ENCODE peak calls at places on chromosomes 2 and 18, in five cellular contexts. One of them, this sample, is unnamed.

GRCh38 chr2:8522682-8523081 is 159.2 kb upstream of the ID2 start:
- DNase-seq in HL-60: no peak
- DNase-seq in progenitor cell of endocrine pancreas: no peak
- DNase-seq in HT1080: no peak
- DNase-seq in Calu3: no peak
- DNase-seq in this sample: no peak

GRCh38 chr2:207529330-207530159 is at the start of gene CREB1:
- DNase-seq in HL-60: peak
- DNase-seq in progenitor cell of endocrine pancreas: peak
- DNase-seq in HT1080: peak
- DNase-seq in Calu3: peak
- DNase-seq in this sample: peak

GRCh38 chr2:38750011-38750792 is 959 bp downstream of the SRSF7 start:
- DNase-seq in HL-60: peak
- DNase-seq in progenitor cell of endocrine pancreas: peak
- DNase-seq in HT1080: no peak
- DNase-seq in Calu3: peak
- DNase-seq in this sample: peak

GRCh38 chr2:180539541-180539940 is 440.9 kb upstream of the UBE2E3 start:
- DNase-seq in HL-60: peak
- DNase-seq in progenitor cell of endocrine pancreas: no peak
- DNase-seq in HT1080: no peak
- DNase-seq in Calu3: no peak
- DNase-seq in this sample: no peak

GRCh38 chr2:144454466-144455287 is 65.2 kb downstream of the ZEB2 start:
- DNase-seq in HL-60: no peak
- DNase-seq in progenitor cell of endocrine pancreas: no peak
- DNase-seq in HT1080: no peak
- DNase-seq in Calu3: no peak
- DNase-seq in this sample: no peak

GRCh38 chr2:97951155-97951670 is 44.5 kb downstream of the TMEM131 start:
- DNase-seq in HL-60: no peak
- DNase-seq in progenitor cell of endocrine pancreas: no peak
- DNase-seq in HT1080: peak
- DNase-seq in Calu3: no peak
- DNase-seq in this sample: peak

GRCh38 chr2:188607501-188607900 is 315.8 kb downstream of the GULP1 start:
- DNase-seq in HL-60: no peak
- DNase-seq in progenitor cell of endocrine pancreas: no peak
- DNase-seq in HT1080: no peak
- DNase-seq in Calu3: no peak
- DNase-seq in this sample: peak

GRCh38 chr2:18077211-18077610 is 198.7 kb downstream of the KCNS3 start:
- DNase-seq in HL-60: no peak
- DNase-seq in progenitor cell of endocrine pancreas: no peak
- DNase-seq in HT1080: no peak
- DNase-seq in Calu3: no peak
- DNase-seq in this sample: peak

GRCh38 chr2:127651987-127652550 is 6.1 kb downstream of the GPR17 start:
- DNase-seq in HL-60: peak
- DNase-seq in progenitor cell of endocrine pancreas: no peak
- DNase-seq in HT1080: no peak
- DNase-seq in Calu3: no peak
- DNase-seq in this sample: peak

GRCh38 chr2:158488442-158489216 is 31.9 kb downstream of the PKP4 start:
- DNase-seq in HL-60: no peak
- DNase-seq in progenitor cell of endocrine pancreas: no peak
- DNase-seq in HT1080: no peak
- DNase-seq in Calu3: no peak
- DNase-seq in this sample: no peak

GRCh38 chr2:169509230-169509917 is at the start of gene KLHL41:
- DNase-seq in HL-60: no peak
- DNase-seq in progenitor cell of endocrine pancreas: no peak
- DNase-seq in HT1080: no peak
- DNase-seq in Calu3: no peak
- DNase-seq in this sample: no peak

GRCh38 chr18:54776282-54776977 is 51.8 kb upstream of the RAB27B start:
- DNase-seq in HL-60: no peak
- DNase-seq in progenitor cell of endocrine pancreas: no peak
- DNase-seq in HT1080: peak
- DNase-seq in Calu3: peak
- DNase-seq in this sample: peak

GRCh38 chr18:9449987-9450386 is 25.3 kb upstream of the RALBP1 start:
- DNase-seq in HL-60: no peak
- DNase-seq in progenitor cell of endocrine pancreas: no peak
- DNase-seq in HT1080: no peak
- DNase-seq in Calu3: no peak
- DNase-seq in this sample: no peak

GRCh38 chr18:58591286-58591685 is 37.6 kb downstream of the ALPK2 start:
- DNase-seq in HL-60: no peak
- DNase-seq in progenitor cell of endocrine pancreas: no peak
- DNase-seq in HT1080: no peak
- DNase-seq in Calu3: no peak
- DNase-seq in this sample: no peak

GRCh38 chr18:76610933-76611749 is 116.1 kb upstream of the ZNF516 start:
- DNase-seq in HL-60: no peak
- DNase-seq in progenitor cell of endocrine pancreas: no peak
- DNase-seq in HT1080: no peak
- DNase-seq in Calu3: no peak
- DNase-seq in this sample: no peak

GRCh38 chr2:15142069-15142689 is 419.0 kb downstream of the NBAS start:
- DNase-seq in HL-60: peak
- DNase-seq in progenitor cell of endocrine pancreas: no peak
- DNase-seq in HT1080: peak
- DNase-seq in Calu3: no peak
- DNase-seq in this sample: peak

GRCh38 chr2:144453039-144453336 is 66.9 kb downstream of the ZEB2 start:
- DNase-seq in HL-60: no peak
- DNase-seq in progenitor cell of endocrine pancreas: no peak
- DNase-seq in HT1080: no peak
- DNase-seq in Calu3: no peak
- DNase-seq in this sample: no peak

GRCh38 chr2:230660294-230661060 is 52.2 kb upstream of the CAB39 start:
- DNase-seq in HL-60: peak
- DNase-seq in progenitor cell of endocrine pancreas: no peak
- DNase-seq in HT1080: no peak
- DNase-seq in Calu3: no peak
- DNase-seq in this sample: no peak

GRCh38 chr18:36179562-36180334 is 7.5 kb upstream of the MOCOS start:
- DNase-seq in HL-60: peak
- DNase-seq in progenitor cell of endocrine pancreas: no peak
- DNase-seq in HT1080: peak
- DNase-seq in Calu3: peak
- DNase-seq in this sample: peak

GRCh38 chr2:197163755-197164753 is 146.5 kb downstream of the ANKRD44 start:
- DNase-seq in HL-60: no peak
- DNase-seq in progenitor cell of endocrine pancreas: peak
- DNase-seq in HT1080: no peak
- DNase-seq in Calu3: no peak
- DNase-seq in this sample: no peak

GRCh38 chr18:26480897-26481795 is 67.2 kb downstream of the KCTD1 start:
- DNase-seq in HL-60: no peak
- DNase-seq in progenitor cell of endocrine pancreas: no peak
- DNase-seq in HT1080: peak
- DNase-seq in Calu3: peak
- DNase-seq in this sample: peak

GRCh38 chr2:149733936-149734685 is 146.5 kb upstream of the MMADHC start:
- DNase-seq in HL-60: no peak
- DNase-seq in progenitor cell of endocrine pancreas: no peak
- DNase-seq in HT1080: peak
- DNase-seq in Calu3: peak
- DNase-seq in this sample: peak

GRCh38 chr2:88892207-88892606 is 200.7 kb downstream of the RPIA start:
- DNase-seq in HL-60: no peak
- DNase-seq in progenitor cell of endocrine pancreas: no peak
- DNase-seq in HT1080: no peak
- DNase-seq in Calu3: no peak
- DNase-seq in this sample: no peak

GRCh38 chr18:78607221-78607620 is 372.4 kb upstream of the SALL3 start:
- DNase-seq in HL-60: no peak
- DNase-seq in progenitor cell of endocrine pancreas: no peak
- DNase-seq in HT1080: no peak
- DNase-seq in Calu3: no peak
- DNase-seq in this sample: no peak

GRCh38 chr2:96960956-96961350 is 25.4 kb downstream of the FAM178B start:
- DNase-seq in HL-60: no peak
- DNase-seq in progenitor cell of endocrine pancreas: no peak
- DNase-seq in HT1080: no peak
- DNase-seq in Calu3: no peak
- DNase-seq in this sample: no peak

GRCh38 chr2:223611061-223611460 is 8.9 kb upstream of the SCG2 start:
- DNase-seq in HL-60: no peak
- DNase-seq in progenitor cell of endocrine pancreas: no peak
- DNase-seq in HT1080: no peak
- DNase-seq in Calu3: no peak
- DNase-seq in this sample: no peak

GRCh38 chr2:120005834-120006521 is 6.9 kb upstream of the EPB41L5 start:
- DNase-seq in HL-60: no peak
- DNase-seq in progenitor cell of endocrine pancreas: no peak
- DNase-seq in HT1080: no peak
- DNase-seq in Calu3: no peak
- DNase-seq in this sample: no peak

GRCh38 chr2:220192994-220193753 is 565.7 kb downstream of the SLC4A3 start:
- DNase-seq in HL-60: no peak
- DNase-seq in progenitor cell of endocrine pancreas: no peak
- DNase-seq in HT1080: peak
- DNase-seq in Calu3: peak
- DNase-seq in this sample: peak

GRCh38 chr2:27152102-27152795 is 3.4 kb downstream of the TCF23 start:
- DNase-seq in HL-60: no peak
- DNase-seq in progenitor cell of endocrine pancreas: no peak
- DNase-seq in HT1080: no peak
- DNase-seq in Calu3: peak
- DNase-seq in this sample: no peak

GRCh38 chr2:241542278-241542605 is 16.3 kb upstream of the BOK start:
- DNase-seq in HL-60: no peak
- DNase-seq in progenitor cell of endocrine pancreas: no peak
- DNase-seq in HT1080: no peak
- DNase-seq in Calu3: no peak
- DNase-seq in this sample: no peak

GRCh38 chr2:224573724-224574123 is 11.4 kb downstream of the CUL3 start:
- DNase-seq in HL-60: no peak
- DNase-seq in progenitor cell of endocrine pancreas: no peak
- DNase-seq in HT1080: no peak
- DNase-seq in Calu3: no peak
- DNase-seq in this sample: no peak

GRCh38 chr2:16053437-16054257 is 113.3 kb downstream of the MYCN start:
- DNase-seq in HL-60: no peak
- DNase-seq in progenitor cell of endocrine pancreas: no peak
- DNase-seq in HT1080: no peak
- DNase-seq in Calu3: no peak
- DNase-seq in this sample: no peak

GRCh38 chr18:62586148-62586774 is 63.4 kb downstream of the ZCCHC2 start:
- DNase-seq in HL-60: peak
- DNase-seq in progenitor cell of endocrine pancreas: peak
- DNase-seq in HT1080: peak
- DNase-seq in Calu3: peak
- DNase-seq in this sample: peak

GRCh38 chr2:177678939-177679338 is 286.4 kb downstream of the AGPS start:
- DNase-seq in HL-60: no peak
- DNase-seq in progenitor cell of endocrine pancreas: no peak
- DNase-seq in HT1080: no peak
- DNase-seq in Calu3: no peak
- DNase-seq in this sample: no peak

GRCh38 chr2:67561411-67561965 is 164.4 kb downstream of the ETAA1 start:
- DNase-seq in HL-60: no peak
- DNase-seq in progenitor cell of endocrine pancreas: no peak
- DNase-seq in HT1080: peak
- DNase-seq in Calu3: peak
- DNase-seq in this sample: peak

This sample was measured in RPMI7951.